ENCODE peak calls at places on chromosomes 1 and 21, in five cellular contexts. B, Y, G, T and R are unnamed samples.

GRCh38 chr1:58858344-58858673 is 74.5 kb upstream of the JUN start:
- DNase-seq in B (peak; percentile 34), Y (no peak), G (no peak), T (no peak), R (no peak)

GRCh38 chr1:159869173-159869572 is 6.7 kb upstream of the VSIG8 start:
- DNase-seq in B (no peak), Y (no peak), G (no peak), T (no peak), R (no peak)

GRCh38 chr1:66070491-66070890 is 277.8 kb downstream of the PDE4B start:
- DNase-seq in B (no peak), Y (no peak), G (no peak), T (no peak), R (no peak)

GRCh38 chr1:205495237-205495823 is 9.1 kb upstream of the CDK18 start:
- DNase-seq in B (no peak), Y (no peak), G (no peak), T (no peak), R (no peak)

GRCh38 chr1:23369335-23370013 is at the start of gene ZNF436:
- DNase-seq in B (peak; percentile 62), Y (peak; percentile 85), G (peak; percentile 96), T (peak; percentile 91), R (peak; percentile 83)

GRCh38 chr21:41580758-41581554 is 73.0 kb upstream of the TMPRSS2 start:
- DNase-seq in B (no peak), Y (no peak), G (no peak), T (no peak), R (no peak)

GRCh38 chr1:32361674-32362473 is 411 bp downstream of the FAM229A start:
- DNase-seq in B (no peak), Y (peak; percentile 34), G (peak; percentile 75), T (peak; percentile 72), R (peak; percentile 79)

GRCh38 chr1:110292327-110292741 is 46.8 kb upstream of the RBM15 start:
- DNase-seq in B (no peak), Y (peak; percentile 14), G (no peak), T (no peak), R (no peak)

GRCh38 chr1:101174722-101175121 is 62.1 kb upstream of the S1PR1 start:
- DNase-seq in B (no peak), Y (no peak), G (no peak), T (no peak), R (no peak)

GRCh38 chr1:101284021-101284420 is 47.2 kb downstream of the S1PR1 start:
- DNase-seq in B (no peak), Y (no peak), G (no peak), T (no peak), R (no peak)

GRCh38 chr21:36297938-36298572 is 21.9 kb upstream of the MORC3 start:
- DNase-seq in B (peak; percentile 89), Y (peak; percentile 92), G (peak; percentile 69), T (peak; percentile 71), R (no peak)

GRCh38 chr1:71706030-71706671 is 576.2 kb downstream of the NEGR1 start:
- DNase-seq in B (no peak), Y (no peak), G (no peak), T (no peak), R (no peak)

GRCh38 chr1:240242601-240243144 is 151.0 kb downstream of the FMN2 start:
- DNase-seq in B (no peak), Y (no peak), G (no peak), T (no peak), R (no peak)

GRCh38 chr1:206557636-206558473 is 50.5 kb downstream of the RASSF5 start:
- DNase-seq in B (peak; percentile 59), Y (no peak), G (no peak), T (no peak), R (no peak)

GRCh38 chr1:166089804-166090203 is 77.0 kb downstream of the FAM78B start:
- DNase-seq in B (no peak), Y (no peak), G (no peak), T (no peak), R (no peak)

GRCh38 chr1:54499097-54500029 is 48.7 kb upstream of the ACOT11 start:
- DNase-seq in B (no peak), Y (peak; percentile 30), G (no peak), T (no peak), R (peak; percentile 32)

GRCh38 chr1:116096013-116096618 is 15.1 kb upstream of the MAB21L3 start:
- DNase-seq in B (no peak), Y (no peak), G (no peak), T (no peak), R (no peak)

GRCh38 chr1:155026154-155026553 is 7.4 kb downstream of the DCST2 start:
- DNase-seq in B (no peak), Y (no peak), G (no peak), T (no peak), R (no peak)

GRCh38 chr1:233367057-233367759 is 39.7 kb downstream of the MAP3K21 start:
- DNase-seq in B (no peak), Y (no peak), G (no peak), T (no peak), R (no peak)

GRCh38 chr1:181592261-181592859 is 109.0 kb downstream of the CACNA1E start:
- DNase-seq in B (no peak), Y (no peak), G (no peak), T (no peak), R (no peak)

GRCh38 chr1:153532769-153533599 is 2.8 kb downstream of the S100A6 start:
- DNase-seq in B (peak; percentile 80), Y (peak; percentile 84), G (peak; percentile 96), T (peak; percentile 96), R (peak; percentile 71)

GRCh38 chr1:204565617-204566582 is 49.7 kb downstream of the MDM4 start:
- DNase-seq in B (peak; percentile 56), Y (peak; percentile 39), G (peak; percentile 79), T (no peak), R (no peak)

GRCh38 chr21:36207577-36208320 is 51.1 kb downstream of the DOP1B start:
- DNase-seq in B (no peak), Y (no peak), G (no peak), T (no peak), R (no peak)

DNA sequence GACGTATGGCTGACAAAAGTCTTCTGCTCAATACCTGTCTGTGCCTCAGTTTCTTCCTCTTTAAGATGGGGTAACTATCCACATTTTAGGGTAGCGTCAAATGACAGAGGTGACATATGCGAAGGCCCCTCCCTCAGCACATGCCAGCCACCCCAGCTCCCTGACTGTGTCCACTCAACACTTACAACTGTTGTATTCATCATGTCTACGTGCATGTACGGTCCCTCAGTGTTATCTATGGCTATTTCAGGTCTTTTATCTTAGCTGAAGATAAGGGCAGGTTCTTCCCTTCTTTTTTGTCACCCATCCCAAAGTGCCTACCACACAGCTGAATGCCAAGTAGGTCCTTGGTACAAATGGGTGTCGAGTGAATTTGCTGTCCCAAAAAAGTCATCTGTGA is 8.3 kb upstream of the C1orf198 start:
- DNase-seq in B (no peak), Y (no peak), G (no peak), T (no peak), R (no peak)
- H3K4me3 ChIP-seq in B (no peak overlapping the region), Y (no peak overlapping the region), G (no peak overlapping the region), T (no peak overlapping the region), R (no peak overlapping the region)

GRCh38 chr1:93878889-93879586 is at the start of gene DNTTIP2:
- DNase-seq in B (peak; percentile 92), Y (peak; percentile 89), G (peak; percentile 94), T (peak; percentile 94), R (peak; percentile 94)
- TF ChIP-seq POLR2A in B (peak; percentile 74), Y (peak; percentile 80), G (peak; percentile 94), T (peak; percentile 85), R (peak; percentile 83)

DNA sequence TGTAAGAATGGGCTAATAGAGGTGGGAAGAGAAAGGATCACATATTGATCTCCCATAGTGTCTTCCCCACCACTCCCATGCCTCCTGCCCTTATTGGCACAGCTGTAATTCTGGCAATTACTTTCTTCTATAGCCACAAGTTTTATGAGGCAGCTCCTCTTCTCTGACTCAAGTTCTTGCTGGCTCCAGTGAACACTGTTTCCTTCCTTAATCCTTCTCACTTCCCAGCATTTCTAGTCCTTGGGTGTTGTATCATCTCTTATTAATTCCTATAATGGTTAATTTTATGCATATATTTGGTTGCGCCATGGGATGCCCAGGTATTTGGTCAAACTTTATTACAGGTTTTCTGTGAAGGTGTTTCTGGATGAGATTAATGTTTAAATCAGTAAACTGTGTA is 103.3 kb downstream of the MRPL39 start:
- DNase-seq in B (no peak), Y (no peak), G (no peak), T (no peak), R (no peak)
- H3K9me3 ChIP-seq in B (no peaks in the 10 kb centered on the region), Y (no peaks in the 10 kb centered on the region), G (no peaks in the 10 kb centered on the region), T (peaks cover 3% of the 10 kb centered on the region), R (no peaks in the 10 kb centered on the region)

GRCh38 chr1:92210701-92211100 is 7.0 kb upstream of the C1orf146 start:
- DNase-seq in B (no peak), Y (no peak), G (no peak), T (no peak), R (no peak)

GRCh38 chr1:92211166-92211565 is 6.5 kb upstream of the C1orf146 start:
- DNase-seq in B (no peak), Y (no peak), G (no peak), T (no peak), R (no peak)
- H3K4me3 ChIP-seq in B (no peak overlapping the region), Y (no peak overlapping the region), G (no peak overlapping the region), T (no peak overlapping the region), R (no peak overlapping the region)

GRCh38 chr21:34875830-34876229 is 173.3 kb downstream of the RUNX1 start:
- DNase-seq in B (no peak), Y (no peak), G (no peak), T (no peak), R (no peak)

GRCh38 chr21:34880401-34880800 is 168.7 kb downstream of the RUNX1 start:
- DNase-seq in B (no peak), Y (no peak), G (no peak), T (no peak), R (no peak)

GRCh38 chr21:34878940-34879339 is 170.2 kb downstream of the RUNX1 start:
- DNase-seq in B (no peak), Y (no peak), G (no peak), T (no peak), R (no peak)

GRCh38 chr21:34877485-34878128 is 171.5 kb downstream of the RUNX1 start:
- DNase-seq in B (no peak), Y (peak; percentile 91), G (no peak), T (no peak), R (peak; percentile 80)

GRCh38 chr21:34878501-34878900 is 170.6 kb downstream of the RUNX1 start:
- DNase-seq in B (no peak), Y (no peak), G (no peak), T (no peak), R (no peak)
- TF ChIP-seq POLR2A in B (no peak), Y (no peak), G (no peak), T (no peak), R (no peak)

DNA sequence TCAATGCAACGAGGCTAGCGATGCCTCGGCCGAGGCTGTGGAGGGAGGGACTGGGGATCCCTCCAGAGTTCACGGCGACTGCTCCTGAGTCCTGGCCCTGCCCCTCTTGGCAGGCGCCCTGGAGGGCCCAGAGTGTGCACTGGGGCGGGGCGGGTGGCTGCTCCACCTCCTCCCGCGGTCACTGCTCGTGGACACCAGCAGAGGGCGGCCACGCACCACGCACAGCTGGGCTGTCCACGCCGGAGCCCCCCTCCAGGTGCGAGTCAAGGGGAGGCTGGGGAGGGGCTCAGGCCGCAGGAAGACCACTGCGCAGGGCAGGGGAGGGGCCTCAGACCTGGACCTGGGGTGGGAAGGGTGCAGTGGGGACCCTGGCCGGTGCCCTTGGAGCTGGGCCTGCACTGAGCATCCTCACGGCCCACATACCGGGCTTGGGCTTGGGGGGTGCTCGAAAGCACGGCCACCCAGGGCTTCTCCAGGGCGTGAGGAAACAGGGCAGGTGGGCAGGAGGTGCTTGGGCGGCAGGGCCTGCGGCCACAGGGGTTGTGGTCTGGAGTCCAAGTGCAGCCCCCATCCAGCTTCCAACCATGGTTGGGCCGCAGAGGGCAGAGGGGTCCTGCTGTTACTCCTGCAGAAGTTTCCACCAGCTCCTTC is 20.6 kb upstream of the TTC34 start:
- DNase-seq in B (no peak), Y (peak; percentile 14), G (no peak), T (no peak), R (peak; percentile 72)
- H3K9me3 ChIP-seq in B (no peaks in the 10 kb centered on the region), Y (no peaks in the 10 kb centered on the region), G (no peaks in the 10 kb centered on the region), T (no peaks in the 10 kb centered on the region), R (no peaks in the 10 kb centered on the region)